ENCODE peak calls at places on chromosomes 12 and 14, in four cellular contexts. V, F, N and A are unnamed samples.

GRCh38 chr12:67068204-67068731 is 200.9 kb upstream of the CAND1 start:
- DNase-seq in V (peak), F (no peak), N (no peak), A (no peak)

GRCh38 chr12:132881853-132882252 is 5.6 kb downstream of the CHFR start:
- DNase-seq in V (no peak), F (no peak), N (no peak), A (no peak)

GRCh38 chr14:76956253-76957090 is 72.0 kb downstream of the IRF2BPL start:
- DNase-seq in V (peak), F (peak), N (peak), A (no peak)

GRCh38 chr12:62588916-62589315 is 122.3 kb downstream of the MON2 start:
- DNase-seq in V (no peak), F (no peak), N (peak), A (no peak)

GRCh38 chr12:50087995-50088394 is 2.9 kb downstream of the SMARCD1 start:
- DNase-seq in V (no peak), F (no peak), N (peak), A (no peak)

GRCh38 chr12:98456583-98457573 is 58.5 kb upstream of the TMPO start:
- DNase-seq in V (peak), F (peak), N (no peak), A (no peak)

GRCh38 chr12:109759076-109759420 is 45.4 kb downstream of the FAM222A start:
- DNase-seq in V (no peak), F (no peak), N (no peak), A (no peak)

GRCh38 chr14:76880432-76880831 is 54.2 kb downstream of the LRRC74A start:
- DNase-seq in V (no peak), F (no peak), N (no peak), A (no peak)

GRCh38 chr12:109109756-109110350 is 6.5 kb upstream of the ACACB start:
- DNase-seq in V (no peak), F (no peak), N (no peak), A (no peak)

GRCh38 chr14:24332094-24332983 is 2.5 kb downstream of the ADCY4 start:
- DNase-seq in V (peak), F (peak), N (peak), A (peak)

GRCh38 chr12:71477046-71477445 is 37.4 kb downstream of the LGR5 start:
- DNase-seq in V (no peak), F (no peak), N (no peak), A (no peak)

GRCh38 chr14:102927878-102928411 is 5.5 kb downstream of the AMN start:
- DNase-seq in V (no peak), F (no peak), N (no peak), A (no peak)

GRCh38 chr12:68336754-68337343 is 4.7 kb upstream of the MDM1 start:
- DNase-seq in V (no peak), F (no peak), N (no peak), A (no peak)

GRCh38 chr12:113867258-113867657 is 98.9 kb downstream of the RBM19 start:
- DNase-seq in V (peak), F (peak), N (peak), A (no peak)

GRCh38 chr14:85978851-85979250 is 448.9 kb downstream of the FLRT2 start:
- DNase-seq in V (no peak), F (no peak), N (no peak), A (no peak)

GRCh38 chr14:29925736-29926135 is 1.9 kb downstream of the PRKD1 start:
- DNase-seq in V (no peak), F (no peak), N (no peak), A (no peak)

GRCh38 chr12:123389560-123390351 is 5.8 kb downstream of the KMT5A start:
- DNase-seq in V (peak), F (peak), N (peak), A (no peak)

GRCh38 chr12:100927825-100928224 is 133.2 kb downstream of the ANO4 start:
- DNase-seq in V (no peak), F (no peak), N (no peak), A (no peak)

GRCh38 chr12:111757361-111758119 is 9.2 kb upstream of the ALDH2 start:
- DNase-seq in V (no peak), F (no peak), N (no peak), A (no peak)

GRCh38 chr12:114817491-114818440 is 133.8 kb upstream of the TBX3 start:
- DNase-seq in V (no peak), F (no peak), N (no peak), A (no peak)

GRCh38 chr12:114625294-114625851 is 58.6 kb downstream of the TBX3 start:
- DNase-seq in V (peak), F (peak), N (peak), A (no peak)

GRCh38 chr12:132379576-132379975 is 50.2 kb upstream of the GALNT9 start:
- DNase-seq in V (no peak), F (no peak), N (no peak), A (no peak)

GRCh38 chr12:10179871-10180270 is 1.0 kb downstream of the TMEM52B start:
- DNase-seq in V (no peak), F (no peak), N (no peak), A (no peak)

GRCh38 chr12:112901271-112901670 is 5.5 kb upstream of the OAS1 start:
- DNase-seq in V (no peak), F (no peak), N (no peak), A (no peak)

GRCh38 chr14:50875359-50876090 is 3.7 kb downstream of the ABHD12B start:
- DNase-seq in V (no peak), F (no peak), N (peak), A (peak)

GRCh38 chr12:121908702-121909101 is 9.7 kb upstream of the CFAP251 start:
- DNase-seq in V (no peak), F (no peak), N (no peak), A (no peak)

GRCh38 chr12:74903522-74903921 is 306.1 kb downstream of the KCNC2 start:
- DNase-seq in V (peak), F (no peak), N (peak), A (no peak)

GRCh38 chr12:71476513-71476912 is 36.9 kb downstream of the LGR5 start:
- DNase-seq in V (no peak), F (no peak), N (no peak), A (no peak)

GRCh38 chr14:81144811-81145598 is 75.8 kb downstream of the GTF2A1 start:
- DNase-seq in V (no peak), F (no peak), N (no peak), A (no peak)

GRCh38 chr12:112937741-112938719 is at the start of gene OAS3:
- DNase-seq in V (peak), F (peak), N (peak), A (peak)

GRCh38 chr12:53006810-53007742 is 820 bp downstream of the EIF4B start:
- DNase-seq in V (peak), F (peak), N (peak), A (peak)

GRCh38 chr12:31859232-31859977 is 99.8 kb upstream of the RESF1 start:
- DNase-seq in V (no peak), F (no peak), N (no peak), A (peak)

GRCh38 chr14:88562532-88562830 is 356 bp upstream of the ZC3H14 start:
- DNase-seq in V (no peak), F (peak), N (no peak), A (no peak)

GRCh38 chr14:56494167-56494566 is 85.4 kb upstream of the TMEM260 start:
- DNase-seq in V (no peak), F (no peak), N (no peak), A (no peak)

GRCh38 chr12:96033549-96034389 is 1.6 kb downstream of the LTA4H start:
- DNase-seq in V (no peak), F (no peak), N (no peak), A (no peak)

GRCh38 chr12:96040305-96041133 is 5.1 kb upstream of the LTA4H start:
- DNase-seq in V (no peak), F (no peak), N (no peak), A (no peak)

GRCh38 chr12:96034631-96035282 is 630 bp downstream of the LTA4H start:
- DNase-seq in V (no peak), F (peak), N (peak), A (no peak)

GRCh38 chr12:96035283-96036236 is at the start of gene LTA4H:
- DNase-seq in V (peak), F (peak), N (peak), A (peak)

GRCh38 chr12:96036765-96037455 is 1.5 kb upstream of the LTA4H start:
- DNase-seq in V (no peak), F (no peak), N (no peak), A (no peak)
- TF ChIP-seq HDAC6 in V (no peak), F (no peak), N (no peak), A (no peak)

DNA sequence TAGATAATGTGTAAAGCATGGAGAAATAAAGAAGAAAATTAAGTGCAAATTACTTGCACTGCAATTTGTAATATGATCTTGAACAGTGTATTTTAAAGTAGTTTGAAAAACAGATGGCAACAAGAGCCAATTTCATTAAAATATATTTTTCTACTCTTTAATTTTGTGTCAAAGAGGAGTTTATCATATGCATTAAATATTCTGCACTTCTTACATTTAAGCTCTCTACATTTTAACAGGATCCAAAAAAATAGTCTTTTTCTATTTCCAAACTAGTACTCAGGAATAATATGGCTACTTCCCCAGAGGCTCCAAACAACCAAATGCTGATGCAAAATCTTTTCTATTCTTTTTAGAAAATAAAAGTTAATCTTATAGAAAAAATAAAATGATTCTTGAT is 1221.5 kb downstream of the FSCB start:
- DNase-seq in V (no peak), F (no peak), N (no peak), A (no peak)
- TF ChIP-seq CEBPB in V (no peak), F (no peak), N (no peak), A (no peak)

GRCh38 chr14:70934502-70935134 is 27.4 kb downstream of the PCNX1 start:
- DNase-seq in V (no peak), F (no peak), N (peak), A (peak)
- TF ChIP-seq HDAC6 in V (no peak), F (no peak), N (no peak), A (no peak)

GRCh38 chr12:28827841-28828240 is 321.2 kb upstream of the FAR2 start:
- DNase-seq in V (no peak), F (no peak), N (no peak), A (no peak)
- TF ChIP-seq CEBPB in V (no peak), F (no peak), N (no peak), A (no peak)

GRCh38 chr12:97027482-97027881 is 120.4 kb downstream of the NEDD1 start:
- DNase-seq in V (no peak), F (no peak), N (no peak), A (no peak)
- TF ChIP-seq HDAC6 in V (no peak), F (no peak), N (no peak), A (no peak)